ENCODE peak calls at places on chromosomes 5 and 9, in seven cellular contexts. D is HFF-Myc; T is skeletal muscle cell; G is AG08395; A is CD8-positive, alpha-beta memory T cell; X is HCEC 1CT; P is foreskin keratinocyte. H is an unnamed sample.

GRCh38 chr9:94300470-94301301 is 27.8 kb downstream of the NUTM2F start:
- DNase-seq in D (no peak), T (no peak), G (no peak), A (no peak), X (no peak), P (no peak), H (no peak)

GRCh38 chr9:30065888-30066287 is 2318.6 kb upstream of the ACO1 start:
- DNase-seq in D (no peak), T (no peak), G (no peak), A (no peak), X (no peak), P (no peak), H (no peak)

GRCh38 chr9:115640887-115641286 is 512.7 kb upstream of the PAPPA start:
- DNase-seq in D (peak), T (no peak), G (no peak), A (no peak), X (peak), P (peak), H (no peak)

GRCh38 chr5:55039843-55040242 is 15.8 kb downstream of the GZMK start:
- DNase-seq in D (no peak), T (no peak), G (no peak), A (no peak), X (no peak), P (peak), H (no peak)

GRCh38 chr9:121283856-121284732 is 16.1 kb downstream of the GSN start:
- DNase-seq in D (no peak), T (no peak), G (no peak), A (no peak), X (no peak), P (no peak), H (no peak)

GRCh38 chr5:6962256-6962655 is 249.0 kb downstream of the TENT4A start:
- DNase-seq in D (no peak), T (no peak), G (no peak), A (no peak), X (no peak), P (no peak), H (no peak)

GRCh38 chr5:122463221-122463620 is 151.2 kb downstream of the SNCAIP start:
- DNase-seq in D (no peak), T (no peak), G (no peak), A (no peak), X (no peak), P (no peak), H (no peak)

GRCh38 chr5:97980291-97980690 is 793.2 kb upstream of the RGMB start:
- DNase-seq in D (no peak), T (no peak), G (no peak), A (no peak), X (no peak), P (no peak), H (no peak)

GRCh38 chr9:17744786-17745185 is 165.9 kb downstream of the SH3GL2 start:
- DNase-seq in D (no peak), T (no peak), G (no peak), A (no peak), X (no peak), P (no peak), H (no peak)

GRCh38 chr5:80764786-80765185 is 110.0 kb upstream of the DHFR start:
- DNase-seq in D (no peak), T (no peak), G (no peak), A (no peak), X (no peak), P (no peak), H (no peak)